ENCODE peak calls at places on chromosomes 6 and 20, in five cellular contexts. One of them, this sample, is unnamed.

GRCh38 chr6:32558426-32559057 is 28.5 kb upstream of the HLA-DRB5 start:
- DNase-seq in GDM1: no peak
- DNase-seq in GM12892: no peak
- DNase-seq in memory B cell: no peak
- DNase-seq in left ventricle myocardium inferior: no peak
- DNase-seq in this sample: no peak

GRCh38 chr6:42417641-42418112 is 34.0 kb downstream of the TRERF1 start:
- DNase-seq in GDM1: peak
- DNase-seq in GM12892: no peak
- DNase-seq in memory B cell: no peak
- DNase-seq in left ventricle myocardium inferior: no peak
- DNase-seq in this sample: peak

GRCh38 chr6:160337301-160337700 is 10.9 kb upstream of the SLC22A3 start:
- DNase-seq in GDM1: no peak
- DNase-seq in GM12892: no peak
- DNase-seq in memory B cell: no peak
- DNase-seq in left ventricle myocardium inferior: no peak
- DNase-seq in this sample: no peak

GRCh38 chr6:81854474-81854873 is 102.0 kb upstream of the TENT5A start:
- DNase-seq in GDM1: no peak
- DNase-seq in GM12892: no peak
- DNase-seq in memory B cell: no peak
- DNase-seq in left ventricle myocardium inferior: no peak
- DNase-seq in this sample: no peak

GRCh38 chr6:149202100-149202499 is 115.4 kb upstream of the TAB2 start:
- DNase-seq in GDM1: no peak
- DNase-seq in GM12892: no peak
- DNase-seq in memory B cell: no peak
- DNase-seq in left ventricle myocardium inferior: no peak
- DNase-seq in this sample: no peak

GRCh38 chr20:48203252-48203651 is 418.0 kb upstream of the SULF2 start:
- DNase-seq in GDM1: no peak
- DNase-seq in GM12892: no peak
- DNase-seq in memory B cell: no peak
- DNase-seq in left ventricle myocardium inferior: no peak
- DNase-seq in this sample: no peak

GRCh38 chr6:1614448-1614766 is 4.7 kb downstream of the FOXC1 start:
- DNase-seq in GDM1: no peak
- DNase-seq in GM12892: no peak
- DNase-seq in memory B cell: no peak
- DNase-seq in left ventricle myocardium inferior: no peak
- DNase-seq in this sample: no peak

GRCh38 chr20:50111120-50111828 is 1.7 kb downstream of the UBE2V1 start:
- DNase-seq in GDM1: no peak
- DNase-seq in GM12892: no peak
- DNase-seq in memory B cell: no peak
- DNase-seq in left ventricle myocardium inferior: no peak
- DNase-seq in this sample: peak

GRCh38 chr6:152110878-152111820 is 303.7 kb downstream of the ESR1 start:
- DNase-seq in GDM1: no peak
- DNase-seq in GM12892: no peak
- DNase-seq in memory B cell: no peak
- DNase-seq in left ventricle myocardium inferior: peak
- DNase-seq in this sample: no peak

GRCh38 chr6:70103798-70104197 is 199.1 kb downstream of the COL9A1 start:
- DNase-seq in GDM1: no peak
- DNase-seq in GM12892: no peak
- DNase-seq in memory B cell: no peak
- DNase-seq in left ventricle myocardium inferior: no peak
- DNase-seq in this sample: no peak

GRCh38 chr6:62626661-62627060 is 340.6 kb upstream of the KHDRBS2 start:
- DNase-seq in GDM1: no peak
- DNase-seq in GM12892: no peak
- DNase-seq in memory B cell: no peak
- DNase-seq in left ventricle myocardium inferior: no peak
- DNase-seq in this sample: no peak

GRCh38 chr20:45354423-45355208 is 6.4 kb upstream of the SDC4 start:
- DNase-seq in GDM1: no peak
- DNase-seq in GM12892: no peak
- DNase-seq in memory B cell: no peak
- DNase-seq in left ventricle myocardium inferior: no peak
- DNase-seq in this sample: peak

GRCh38 chr6:113433506-113433991 is 423.6 kb upstream of the MARCKS start:
- DNase-seq in GDM1: no peak
- DNase-seq in GM12892: no peak
- DNase-seq in memory B cell: no peak
- DNase-seq in left ventricle myocardium inferior: peak
- DNase-seq in this sample: no peak

GRCh38 chr6:43226192-43226851 is 3.0 kb downstream of the DNPH1 start:
- DNase-seq in GDM1: no peak
- DNase-seq in GM12892: no peak
- DNase-seq in memory B cell: no peak
- DNase-seq in left ventricle myocardium inferior: no peak
- DNase-seq in this sample: no peak

GRCh38 chr20:46809961-46810360 is 84.7 kb upstream of the EYA2 start:
- DNase-seq in GDM1: no peak
- DNase-seq in GM12892: no peak
- DNase-seq in memory B cell: no peak
- DNase-seq in left ventricle myocardium inferior: no peak
- DNase-seq in this sample: no peak

GRCh38 chr6:154403803-154404202 is 47.2 kb upstream of the IPCEF1 start:
- DNase-seq in GDM1: no peak
- DNase-seq in GM12892: no peak
- DNase-seq in memory B cell: no peak
- DNase-seq in left ventricle myocardium inferior: no peak
- DNase-seq in this sample: no peak

GRCh38 chr6:35543459-35544193 is 30.9 kb upstream of the TULP1 start:
- DNase-seq in GDM1: no peak
- DNase-seq in GM12892: no peak
- DNase-seq in memory B cell: no peak
- DNase-seq in left ventricle myocardium inferior: no peak
- DNase-seq in this sample: no peak

GRCh38 chr6:101961357-101961756 is 567.8 kb downstream of the GRIK2 start:
- DNase-seq in GDM1: no peak
- DNase-seq in GM12892: no peak
- DNase-seq in memory B cell: no peak
- DNase-seq in left ventricle myocardium inferior: no peak
- DNase-seq in this sample: no peak

GRCh38 chr20:50305636-50306477 is 115.2 kb downstream of the CEBPB start:
- DNase-seq in GDM1: no peak
- DNase-seq in GM12892: no peak
- DNase-seq in memory B cell: no peak
- DNase-seq in left ventricle myocardium inferior: no peak
- DNase-seq in this sample: no peak

GRCh38 chr6:107666084-107666981 is 157.8 kb downstream of the SCML4 start:
- DNase-seq in GDM1: no peak
- DNase-seq in GM12892: no peak
- DNase-seq in memory B cell: no peak
- DNase-seq in left ventricle myocardium inferior: no peak
- DNase-seq in this sample: no peak

GRCh38 chr6:85676086-85676729 is 33.5 kb upstream of the SYNCRIP start:
- DNase-seq in GDM1: no peak
- DNase-seq in GM12892: no peak
- DNase-seq in memory B cell: no peak
- DNase-seq in left ventricle myocardium inferior: no peak
- DNase-seq in this sample: no peak

GRCh38 chr20:5652626-5653573 is 97.3 kb upstream of the SHLD1 start:
- DNase-seq in GDM1: no peak
- DNase-seq in GM12892: no peak
- DNase-seq in memory B cell: no peak
- DNase-seq in left ventricle myocardium inferior: no peak
- DNase-seq in this sample: no peak

GRCh38 chr6:125547320-125547843 is 202.1 kb upstream of the HEY2 start:
- DNase-seq in GDM1: no peak
- DNase-seq in GM12892: no peak
- DNase-seq in memory B cell: no peak
- DNase-seq in left ventricle myocardium inferior: no peak
- DNase-seq in this sample: no peak

GRCh38 chr6:45786243-45786795 is 229.3 kb downstream of the CLIC5 start:
- DNase-seq in GDM1: no peak
- DNase-seq in GM12892: no peak
- DNase-seq in memory B cell: no peak
- DNase-seq in left ventricle myocardium inferior: no peak
- DNase-seq in this sample: no peak

GRCh38 chr6:139588076-139588639 is 213.7 kb upstream of the CITED2 start:
- DNase-seq in GDM1: no peak
- DNase-seq in GM12892: no peak
- DNase-seq in memory B cell: no peak
- DNase-seq in left ventricle myocardium inferior: no peak
- DNase-seq in this sample: no peak

GRCh38 chr6:82246802-82247633 is 526 bp downstream of the IBTK start:
- DNase-seq in GDM1: peak
- DNase-seq in GM12892: peak
- DNase-seq in memory B cell: peak
- DNase-seq in left ventricle myocardium inferior: peak
- DNase-seq in this sample: no peak

GRCh38 chr6:151763938-151764680 is 43.4 kb upstream of the ESR1 start:
- DNase-seq in GDM1: no peak
- DNase-seq in GM12892: peak
- DNase-seq in memory B cell: peak
- DNase-seq in left ventricle myocardium inferior: peak
- DNase-seq in this sample: peak

GRCh38 chr20:61731363-61732181 is 334.1 kb downstream of the TAF4 start:
- DNase-seq in GDM1: no peak
- DNase-seq in GM12892: no peak
- DNase-seq in memory B cell: no peak
- DNase-seq in left ventricle myocardium inferior: no peak
- DNase-seq in this sample: no peak